ENCODE peak calls at places on chromosomes 16 and 17, in seven cellular contexts. K, F, R, T, J, I and M are unnamed samples.

GRCh38 chr17:31490019-31490383 is 98.5 kb downstream of the RAB11FIP4 start:
- DNase-seq in K (no peak), F (no peak), R (no peak), T (no peak), J (no peak), I (no peak), M (no peak)

GRCh38 chr17:29007456-29008455 is 1.9 kb upstream of the SEZ6 start:
- DNase-seq in K (peak; percentile 41), F (peak; percentile 48), R (no peak), T (no peak), J (no peak), I (no peak), M (no peak)

GRCh38 chr16:30112197-30113030 is 923 bp downstream of the GDPD3 start:
- DNase-seq in K (peak; percentile 70), F (peak; percentile 30), R (no peak), T (no peak), J (no peak), I (no peak), M (peak; percentile 91)

GRCh38 chr17:58330997-58331814 is 2.6 kb upstream of the TSPOAP1 start:
- DNase-seq in K (no peak), F (no peak), R (peak; percentile 78), T (no peak), J (peak; percentile 62), I (no peak), M (no peak)

GRCh38 chr16:630024-630814 is 566 bp upstream of the WFIKKN1 start:
- DNase-seq in K (no peak), F (no peak), R (no peak), T (peak; percentile 31), J (no peak), I (no peak), M (peak; percentile 25)

GRCh38 chr17:44599298-44600175 is 42.3 kb downstream of the FZD2 start:
- DNase-seq in K (peak; percentile 88), F (peak; percentile 98), R (no peak), T (no peak), J (no peak), I (peak; percentile 94), M (peak; percentile 41)

GRCh38 chr17:79522414-79522813 is 88.4 kb downstream of the RBFOX3 start:
- DNase-seq in K (no peak), F (no peak), R (no peak), T (no peak), J (no peak), I (no peak), M (no peak)

GRCh38 chr17:56231693-56232092 is 78.4 kb downstream of the ANKFN1 start:
- DNase-seq in K (no peak), F (no peak), R (no peak), T (no peak), J (no peak), I (no peak), M (no peak)